ENCODE peak calls at places on chromosomes 16 and 17, in eight cellular contexts. D is RPMI7951; Y is fibroblast of mammary gland; Q is CD4-positive, CD25-positive, alpha-beta regulatory T cell; T is naive thymus-derived CD4-positive, alpha-beta T cell; Z is GM20000; F is T-helper 2 cell; S is M059J. W is an unnamed sample.

GRCh38 chr17:83098241-83099085 is 19.1 kb downstream of the METRNL start:
- DNase-seq in F (no peak), S (no peak), Y (no peak), D (no peak), Q (no peak), T (no peak), Z (no peak), W (no peak)

GRCh38 chr16:3514621-3515020 is 13.8 kb downstream of the CLUAP1 start:
- DNase-seq in Y (peak), D (no peak), Z (no peak), T (no peak), Q (no peak), F (no peak), S (peak), W (peak)

GRCh38 chr16:30407794-30408534 is 558 bp downstream of the ZNF771 start:
- DNase-seq in T (no peak), Y (no peak), D (no peak), Z (no peak), S (no peak), F (no peak), Q (no peak), W (no peak)

GRCh38 chr17:18064053-18064452 is 23.7 kb upstream of the DRG2 start:
- DNase-seq in S (no peak), F (no peak), Z (no peak), Y (no peak), T (no peak), Q (no peak), D (no peak), W (no peak)

GRCh38 chr17:67260051-67260987 is 15.3 kb upstream of the HELZ start:
- DNase-seq in T (no peak), F (no peak), S (peak), D (peak), Y (peak), Q (no peak), Z (no peak), W (no peak)

GRCh38 chr16:4639899-4640509 is 15.4 kb downstream of the MGRN1 start:
- DNase-seq in S (peak), Q (no peak), D (no peak), T (no peak), Z (no peak), F (no peak), Y (no peak), W (no peak)

GRCh38 chr16:46974352-46974751 is 878 bp upstream of the DNAJA2 start:
- DNase-seq in D (peak), Z (peak), S (peak), Q (peak), Y (peak), T (no peak), F (no peak), W (no peak)

GRCh38 chr17:13002761-13003453 is 14.9 kb downstream of the ELAC2 start:
- DNase-seq in Z (peak), Q (peak), F (no peak), S (peak), D (peak), Y (peak), T (peak), W (peak)

GRCh38 chr17:67246648-67247415 is 1.8 kb upstream of the HELZ start:
- DNase-seq in Z (peak), S (peak), F (no peak), D (peak), Y (peak), Q (peak), T (no peak), W (no peak)

GRCh38 chr16:50781043-50781442 is 39.2 kb downstream of the CYLD start:
- DNase-seq in Y (peak), F (no peak), D (no peak), Q (no peak), Z (no peak), S (no peak), T (no peak), W (no peak)

GRCh38 chr17:72136692-72137550 is 16.1 kb downstream of the SOX9 start:
- DNase-seq in D (peak), S (peak), F (no peak), Z (no peak), Y (peak), T (no peak), Q (no peak), W (no peak)

W was measured in AG04450.